ENCODE peak calls at places on chromosome 21, in four cellular contexts. F is Panc1, Z is GM12891, I is prostate gland. A is an unnamed sample.

GRCh38 chr21:32334980-32335471 is 36.4 kb downstream of the MRAP start:
- DNase-seq in F (no peak), Z (no peak), I (no peak), A (no peak)

GRCh38 chr21:42844411-42845113 is 34.8 kb downstream of the WDR4 start:
- DNase-seq in F (no peak), Z (peak), I (peak), A (no peak)

GRCh38 chr21:42319368-42319767 is 4.2 kb upstream of the TFF3 start:
- DNase-seq in F (no peak), Z (no peak), I (no peak), A (no peak)

GRCh38 chr21:36908260-36908908 is 58.1 kb downstream of the HLCS start:
- DNase-seq in F (no peak), Z (no peak), I (no peak), A (no peak)

GRCh38 chr21:34722684-34723300 is 54.0 kb downstream of the CLIC6 start:
- DNase-seq in F (peak), Z (no peak), I (no peak), A (no peak)

GRCh38 chr21:31983120-31983519 is 110.3 kb downstream of the HUNK start:
- DNase-seq in F (no peak), Z (no peak), I (no peak), A (no peak)

GRCh38 chr21:38965241-38965640 is 159.5 kb downstream of the ETS2 start:
- DNase-seq in F (no peak), Z (no peak), I (no peak), A (no peak)

GRCh38 chr21:25501996-25502665 is 105.2 kb downstream of the MRPL39 start:
- DNase-seq in F (no peak), Z (no peak), I (no peak), A (no peak)

GRCh38 chr21:43267391-43268085 is 98.7 kb downstream of the CRYAA start:
- DNase-seq in F (no peak), Z (no peak), I (no peak), A (no peak)

GRCh38 chr21:30340714-30341573 is 3.5 kb upstream of the KRTAP27-1 start:
- DNase-seq in F (peak), Z (peak), I (peak), A (peak)

GRCh38 chr21:34625194-34625593 is 10.3 kb upstream of the RCAN1 start:
- DNase-seq in F (no peak), Z (no peak), I (no peak), A (no peak)

GRCh38 chr21:46021978-46022544 is 40.5 kb downstream of the COL6A1 start:
- DNase-seq in F (no peak), Z (no peak), I (no peak), A (peak)

GRCh38 chr21:31656199-31657095 is 3.0 kb upstream of the SOD1 start:
- DNase-seq in F (no peak), Z (no peak), I (no peak), A (no peak)

GRCh38 chr21:17468698-17469097 is 44.1 kb upstream of the CXADR start:
- DNase-seq in F (no peak), Z (no peak), I (no peak), A (no peak)

GRCh38 chr21:17467829-17468228 is 45.0 kb upstream of the CXADR start:
- DNase-seq in F (no peak), Z (no peak), I (no peak), A (no peak)

GRCh38 chr21:17463441-17463840 is 49.4 kb upstream of the CXADR start:
- DNase-seq in F (no peak), Z (no peak), I (no peak), A (no peak)

GRCh38 chr21:17467392-17467791 is 45.5 kb upstream of the CXADR start:
- DNase-seq in F (no peak), Z (no peak), I (no peak), A (no peak)

GRCh38 chr21:17466166-17466565 is 46.7 kb upstream of the CXADR start:
- DNase-seq in F (no peak), Z (no peak), I (no peak), A (peak)
- TF ChIP-seq POLR2AphosphoS5 in F (no peak), Z (no peak), I (no peak), A (no peak)

DNA sequence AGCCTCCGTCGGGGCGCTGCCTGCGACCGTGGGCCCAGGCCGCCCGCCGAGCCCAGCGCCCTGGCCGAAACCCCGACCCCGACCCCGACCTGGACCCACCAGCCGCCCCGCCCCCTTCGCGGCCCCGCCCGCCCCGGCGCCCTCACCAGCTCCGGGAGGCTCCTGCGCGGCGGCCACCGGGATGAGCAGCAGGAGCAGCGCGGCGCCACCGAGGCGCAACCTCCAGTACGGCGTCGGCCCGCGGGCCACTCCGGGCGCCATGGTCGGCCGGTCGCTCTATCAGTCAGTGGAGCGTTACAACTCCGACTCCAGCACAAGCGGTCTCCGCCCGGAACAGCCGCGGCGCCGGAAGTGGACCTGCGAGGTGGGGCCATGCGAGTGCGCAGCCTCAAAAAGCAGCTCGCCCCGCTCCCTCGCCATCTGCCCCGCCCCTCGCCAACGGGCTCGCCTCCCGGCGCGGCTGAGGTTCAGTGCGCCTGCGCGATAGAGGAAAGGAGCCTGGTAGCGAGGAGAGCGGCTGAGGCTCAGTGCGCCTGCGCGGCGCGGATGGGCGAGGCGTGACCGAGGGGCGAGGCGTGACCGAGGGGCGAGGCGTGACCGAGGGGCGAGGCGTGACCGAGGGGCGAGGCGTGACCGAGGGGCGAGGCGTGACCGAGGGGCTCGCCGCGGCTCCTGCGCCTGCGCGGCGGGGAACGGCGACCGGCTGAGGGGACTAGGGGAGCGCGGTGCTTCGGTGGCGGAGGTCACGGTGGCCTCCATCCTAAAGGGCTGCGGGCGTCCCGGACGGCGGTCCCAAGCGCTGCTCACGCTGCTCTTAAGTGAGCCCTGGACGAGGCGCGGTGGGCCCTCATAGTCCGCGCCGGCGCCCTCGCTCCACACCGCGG is at the start of gene PTTG1IP:
- DNase-seq in F (no peak), Z (peak), I (peak), A (peak)
- TF ChIP-seq POLR2AphosphoS5 in F (no peak), Z (peak), I (peak), A (peak)

GRCh38 chr21:16180613-16181012 is 450.8 kb downstream of the USP25 start:
- DNase-seq in F (no peak), Z (no peak), I (no peak), A (no peak)
- TF ChIP-seq POLR2AphosphoS5 in F (no peak), Z (no peak), I (no peak), A (no peak)

DNA sequence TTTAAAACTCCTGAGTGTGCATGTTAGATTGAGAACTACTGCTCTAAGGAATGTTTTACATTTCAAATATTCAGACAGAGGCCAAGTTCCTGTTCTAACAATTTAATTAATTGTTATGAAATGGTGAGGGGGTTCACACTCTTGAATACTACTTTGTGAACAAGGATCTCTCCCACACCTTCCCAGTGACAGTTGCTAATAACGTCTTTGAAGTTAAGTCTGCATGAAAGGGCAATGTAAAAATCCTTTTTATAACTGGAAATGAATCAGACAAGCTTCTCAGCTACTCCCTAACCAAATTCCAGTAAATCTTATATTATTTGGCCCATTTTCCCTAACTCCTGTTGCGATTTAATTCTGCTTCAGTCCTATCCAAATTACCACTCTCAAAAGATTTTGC is 828.5 kb upstream of the ADAMTS5 start:
- DNase-seq in F (no peak), Z (no peak), I (no peak), A (no peak)
- TF ChIP-seq POLR2AphosphoS5 in F (no peak), Z (no peak), I (no peak), A (no peak)

DNA sequence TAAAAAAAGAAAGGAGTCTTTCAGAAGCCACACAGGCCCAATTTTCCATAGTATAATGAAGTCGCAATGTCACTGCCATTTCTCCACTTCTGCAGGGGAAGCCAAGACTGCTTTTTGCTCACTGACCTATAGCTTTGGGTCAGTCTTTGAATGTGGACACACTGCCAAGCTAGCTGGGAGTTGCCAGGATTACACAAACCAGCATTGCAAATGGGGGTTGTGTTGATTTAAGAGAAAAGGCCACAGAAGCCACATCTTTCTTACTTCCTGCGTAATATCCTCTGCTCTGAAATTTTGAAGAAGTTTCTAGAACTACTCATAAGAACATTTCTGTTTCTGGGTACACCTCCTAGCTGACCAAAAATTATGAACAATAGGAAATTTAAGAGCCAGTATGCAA is 45.8 kb upstream of the SAMSN1 start:
- DNase-seq in F (no peak), Z (no peak), I (no peak), A (no peak)
- TF ChIP-seq POLR2AphosphoS5 in F (no peak), Z (no peak), I (no peak), A (no peak)

GRCh38 chr21:19950347-19950746 is 1047.9 kb upstream of the NCAM2 start:
- DNase-seq in F (no peak), Z (no peak), I (no peak), A (no peak)
- TF ChIP-seq POLR2AphosphoS5 in F (no peak), Z (no peak), I (no peak), A (no peak)

GRCh38 chr21:33542640-33543504 is at the start of gene SON:
- DNase-seq in F (peak), Z (peak), I (peak), A (peak)
- TF ChIP-seq POLR2AphosphoS5 in F (peak), Z (peak), I (peak), A (peak)

GRCh38 chr21:15003463-15004135 is 61.2 kb downstream of the NRIP1 start:
- DNase-seq in F (no peak), Z (no peak), I (no peak), A (no peak)
- TF ChIP-seq POLR2AphosphoS5 in F (no peak), Z (no peak), I (no peak), A (no peak)

GRCh38 chr21:44579833-44580144 is 615 bp downstream of the KRTAP10-5 start:
- DNase-seq in F (no peak), Z (no peak), I (no peak), A (no peak)
- TF ChIP-seq POLR2AphosphoS5 in F (no peak), Z (no peak), I (no peak), A (no peak)

GRCh38 chr21:41283211-41283818 is 33.3 kb upstream of the FAM3B start:
- DNase-seq in F (peak), Z (peak), I (peak), A (peak)
- TF ChIP-seq POLR2AphosphoS5 in F (no peak), Z (no peak), I (peak), A (no peak)